ENCODE peak calls at places on chromosomes 7 and 10, in five cellular contexts. C is body of pancreas, O is HCT116, U is uterus, A is GM23338. Y is an unnamed sample.

GRCh38 chr7:2331707-2332106 is 17.5 kb upstream of the SNX8 start:
- DNase-seq in C (no peak), O (no peak), U (no peak), A (no peak), Y (no peak)

GRCh38 chr10:127949831-127950230 is 42.9 kb downstream of the PTPRE start:
- DNase-seq in C (no peak), O (no peak), U (no peak), A (no peak), Y (no peak)

GRCh38 chr7:80060218-80060806 is 74.3 kb upstream of the GNAI1 start:
- DNase-seq in C (no peak), O (peak; percentile 63), U (no peak), A (peak; percentile 64), Y (no peak)

GRCh38 chr10:48309711-48310226 is 3.3 kb downstream of the MAPK8 start:
- DNase-seq in C (no peak), O (peak; percentile 67), U (no peak), A (no peak), Y (no peak)

GRCh38 chr10:87675396-87676376 is 16.0 kb downstream of the PAPSS2 start:
- DNase-seq in C (no peak), O (no peak), U (no peak), A (peak; percentile 52), Y (no peak)

GRCh38 chr10:113473851-113474250 is 79.0 kb upstream of the HABP2 start:
- DNase-seq in C (no peak), O (no peak), U (no peak), A (no peak), Y (no peak)

GRCh38 chr7:111708072-111708471 is 145.8 kb upstream of the IMMP2L start:
- DNase-seq in C (no peak), O (no peak), U (no peak), A (no peak), Y (no peak)

GRCh38 chr10:3563298-3563697 is 221.7 kb downstream of the KLF6 start:
- DNase-seq in C (no peak), O (no peak), U (no peak), A (no peak), Y (no peak)

GRCh38 chr7:156156734-156157408 is 344.6 kb upstream of the SHH start:
- DNase-seq in C (peak; percentile 47), O (peak; percentile 54), U (no peak), A (peak; percentile 57), Y (no peak)

GRCh38 chr7:25557379-25557916 is 329.2 kb upstream of the NPVF start:
- DNase-seq in C (no peak), O (no peak), U (no peak), A (no peak), Y (no peak)
- H3K27me3 ChIP-seq in C (no peaks in the 10 kb centered on the region), O (peaks cover 81% of the 10 kb centered on the region), U (no peaks in the 10 kb centered on the region), A (no peaks in the 10 kb centered on the region), Y (no peaks in the 10 kb centered on the region)

GRCh38 chr7:143391462-143392404 is 10.6 kb downstream of the ZYX start:
- DNase-seq in C (no peak), O (no peak), U (peak; percentile 79), A (no peak), Y (no peak)

GRCh38 chr7:143390098-143390772 is 9.1 kb downstream of the ZYX start:
- DNase-seq in C (no peak), O (no peak), U (no peak), A (no peak), Y (no peak)

GRCh38 chr7:143392875-143393266 is 11.7 kb downstream of the ZYX start:
- DNase-seq in C (no peak), O (no peak), U (no peak), A (no peak), Y (no peak)

GRCh38 chr7:143389316-143390097 is 8.4 kb downstream of the ZYX start:
- DNase-seq in C (no peak), O (no peak), U (no peak), A (no peak), Y (no peak)

DNA sequence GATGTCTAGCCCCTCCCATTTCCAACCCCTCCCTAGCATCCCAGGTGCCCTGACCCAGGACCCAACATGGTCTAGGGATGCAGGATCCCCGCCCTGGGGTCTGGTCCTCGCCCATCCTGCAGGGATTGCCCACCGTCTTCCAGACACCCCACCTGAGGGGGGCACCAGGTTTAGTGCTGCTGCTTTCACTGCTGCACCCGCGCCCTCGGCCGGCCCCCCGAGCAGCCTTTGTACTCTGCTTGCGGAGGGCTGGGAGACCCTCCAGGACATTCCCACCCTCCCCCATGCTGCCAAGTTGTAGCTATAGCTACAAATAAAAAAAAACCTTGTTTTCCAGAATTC is 9.6 kb downstream of the ZYX start:
- DNase-seq in C (no peak), O (no peak), U (no peak), A (no peak), Y (no peak)
- H3K4me1 ChIP-seq in C (peaks cover 42% of the 10 kb centered on the region), O (no peaks in the 10 kb centered on the region), U (peaks cover 44% of the 10 kb centered on the region), A (no peaks in the 10 kb centered on the region), Y (peaks cover 28% of the 10 kb centered on the region)

GRCh38 chr7:22806754-22807153 is 15.9 kb downstream of the TOMM7 start:
- DNase-seq in C (no peak), O (no peak), U (no peak), A (no peak), Y (no peak)
- H3K27ac ChIP-seq in C (no peak overlapping the region), O (no peak overlapping the region), U (no peak overlapping the region), A (no peak overlapping the region), Y (no peak overlapping the region)

GRCh38 chr10:49751636-49752510 is 10.2 kb downstream of the OGDHL start:
- DNase-seq in C (no peak), O (no peak), U (no peak), A (no peak), Y (no peak)

GRCh38 chr10:49752584-49752983 is 9.5 kb downstream of the OGDHL start:
- DNase-seq in C (no peak), O (no peak), U (no peak), A (no peak), Y (no peak)

GRCh38 chr10:49750546-49750945 is 11.6 kb downstream of the OGDHL start:
- DNase-seq in C (no peak), O (no peak), U (no peak), A (no peak), Y (no peak)

GRCh38 chr10:49749556-49750491 is 12.3 kb downstream of the OGDHL start:
- DNase-seq in C (no peak), O (no peak), U (no peak), A (no peak), Y (no peak)

DNA sequence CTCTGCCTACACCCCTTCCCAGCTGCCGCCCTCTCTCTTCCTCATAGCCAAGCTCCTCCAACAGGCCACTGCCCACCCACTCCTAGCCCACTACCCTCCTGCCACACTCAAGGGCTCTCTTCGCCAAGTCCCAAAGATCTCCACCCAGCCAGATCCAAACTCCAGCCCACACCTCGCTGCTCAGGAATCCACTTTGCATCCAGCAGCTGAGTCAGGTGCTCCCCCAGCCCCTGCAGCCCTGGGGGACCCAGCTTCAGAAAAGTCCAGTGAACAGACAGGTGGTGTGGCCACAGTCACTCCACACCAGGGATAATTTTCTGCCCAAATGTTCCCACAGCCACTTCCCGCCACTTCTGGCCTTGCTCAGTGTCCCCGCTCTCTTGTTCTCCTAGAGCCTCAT is 10.9 kb downstream of the OGDHL start:
- DNase-seq in C (no peak), O (no peak), U (no peak), A (no peak), Y (no peak)
- H3K27me3 ChIP-seq in C (no peaks in the 10 kb centered on the region), O (no peaks in the 10 kb centered on the region), U (no peaks in the 10 kb centered on the region), A (no peaks in the 10 kb centered on the region), Y (no peaks in the 10 kb centered on the region)

Y was measured in CD8-positive, alpha-beta T cell.